ENCODE peak calls at places on chromosomes 12 and 14, in four cellular contexts. One of them, this sample, is unnamed.

GRCh38 chr12:54654926-54655325 is 6.8 kb upstream of the DCD start:
- DNase-seq in T-cell: no peak
- DNase-seq in endothelial cell: no peak
- DNase-seq in left colon: no peak
- DNase-seq in this sample: no peak

GRCh38 chr12:53514626-53515290 is 7.5 kb upstream of the NPFF start:
- DNase-seq in T-cell: no peak
- DNase-seq in endothelial cell: no peak
- DNase-seq in left colon: no peak
- DNase-seq in this sample: no peak

GRCh38 chr12:48451372-48451771 is 21.0 kb upstream of the ANP32D start:
- DNase-seq in T-cell: no peak
- DNase-seq in endothelial cell: no peak
- DNase-seq in left colon: no peak
- DNase-seq in this sample: no peak

GRCh38 chr12:102955926-102956737 is 1.3 kb upstream of the ASCL1 start:
- DNase-seq in T-cell: no peak
- DNase-seq in endothelial cell: peak
- DNase-seq in left colon: no peak
- DNase-seq in this sample: no peak

GRCh38 chr12:6450091-6450868 is 1.6 kb upstream of the TAPBPL start:
- DNase-seq in T-cell: no peak
- DNase-seq in endothelial cell: no peak
- DNase-seq in left colon: no peak
- DNase-seq in this sample: no peak

GRCh38 chr14:75339059-75339458 is 60.4 kb downstream of the FOS start:
- DNase-seq in T-cell: no peak
- DNase-seq in endothelial cell: no peak
- DNase-seq in left colon: no peak
- DNase-seq in this sample: no peak

GRCh38 chr14:28754209-28754985 is 12.2 kb upstream of the FOXG1 start:
- DNase-seq in T-cell: no peak
- DNase-seq in endothelial cell: peak
- DNase-seq in left colon: peak
- DNase-seq in this sample: no peak

GRCh38 chr12:102197789-102198188 is at the start of gene PMCH:
- DNase-seq in T-cell: no peak
- DNase-seq in endothelial cell: no peak
- DNase-seq in left colon: no peak
- DNase-seq in this sample: no peak

GRCh38 chr12:48932878-48933277 is 7.6 kb upstream of the FKBP11 start:
- DNase-seq in T-cell: no peak
- DNase-seq in endothelial cell: no peak
- DNase-seq in left colon: no peak
- DNase-seq in this sample: no peak

GRCh38 chr14:29716150-29716549 is 211.5 kb downstream of the PRKD1 start:
- DNase-seq in T-cell: no peak
- DNase-seq in endothelial cell: no peak
- DNase-seq in left colon: no peak
- DNase-seq in this sample: no peak

GRCh38 chr12:46214668-46215429 is 54.0 kb downstream of the SLC38A1 start:
- DNase-seq in T-cell: peak
- DNase-seq in endothelial cell: no peak
- DNase-seq in left colon: peak
- DNase-seq in this sample: peak

GRCh38 chr14:39005044-39005736 is 97.8 kb downstream of the SEC23A start:
- DNase-seq in T-cell: no peak
- DNase-seq in endothelial cell: no peak
- DNase-seq in left colon: peak
- DNase-seq in this sample: no peak

GRCh38 chr12:27462851-27463250 is 16.3 kb downstream of the SMCO2 start:
- DNase-seq in T-cell: no peak
- DNase-seq in endothelial cell: no peak
- DNase-seq in left colon: no peak
- DNase-seq in this sample: no peak

GRCh38 chr12:84912191-84913142 is at the start of gene SLC6A15:
- DNase-seq in T-cell: no peak
- DNase-seq in endothelial cell: peak
- DNase-seq in left colon: peak
- DNase-seq in this sample: no peak

GRCh38 chr14:85131523-85131922 is 398.4 kb upstream of the FLRT2 start:
- DNase-seq in T-cell: no peak
- DNase-seq in endothelial cell: no peak
- DNase-seq in left colon: no peak
- DNase-seq in this sample: no peak

GRCh38 chr14:105092124-105092911 is 27.1 kb upstream of the GPR132 start:
- DNase-seq in T-cell: no peak
- DNase-seq in endothelial cell: no peak
- DNase-seq in left colon: peak
- DNase-seq in this sample: no peak

GRCh38 chr12:13234045-13234641 is 37.6 kb downstream of the EMP1 start:
- DNase-seq in T-cell: peak
- DNase-seq in endothelial cell: peak
- DNase-seq in left colon: peak
- DNase-seq in this sample: peak

GRCh38 chr12:124856132-124856841 is 7.4 kb downstream of the SCARB1 start:
- DNase-seq in T-cell: no peak
- DNase-seq in endothelial cell: no peak
- DNase-seq in left colon: no peak
- DNase-seq in this sample: no peak

GRCh38 chr12:96201272-96202227 is 7.4 kb downstream of the ELK3 start:
- DNase-seq in T-cell: no peak
- DNase-seq in endothelial cell: no peak
- DNase-seq in left colon: no peak
- DNase-seq in this sample: no peak

GRCh38 chr14:106039400-106039799 is 513.0 kb downstream of the TMEM121 start:
- DNase-seq in T-cell: peak
- DNase-seq in endothelial cell: no peak
- DNase-seq in left colon: peak
- DNase-seq in this sample: peak

GRCh38 chr12:113973109-113973904 is 7.2 kb upstream of the RBM19 start:
- DNase-seq in T-cell: no peak
- DNase-seq in endothelial cell: no peak
- DNase-seq in left colon: no peak
- DNase-seq in this sample: no peak